ENCODE peak calls at places on chromosomes 3 and 15, in five cellular contexts. A is AG04450, W is NCI-H1417, O is ELF-1, M is B cell. L is an unnamed sample.
A peak's percentile ranks its signal among the peaks of the same experiment; 100 is the strongest.

GRCh38 chr3:112640333-112640863 is 545 bp downstream of the CCDC80 start:
- DNase-seq in A (peak; percentile 68), O (peak; percentile 59), M (no peak), W (no peak), L (no peak)

GRCh38 chr3:14170569-14171159 is 7.7 kb downstream of the XPC start:
- DNase-seq in W (no peak), A (peak; percentile 29), M (no peak), O (no peak), L (no peak)

GRCh38 chr15:74132681-74133070 is 2.3 kb downstream of the ISLR2 start:
- DNase-seq in A (no peak), O (peak; percentile 37), M (no peak), W (no peak), L (no peak)

GRCh38 chr3:9386060-9386459 is 11.4 kb upstream of the SETD5 start:
- DNase-seq in A (no peak), M (no peak), O (no peak), W (no peak), L (no peak)

GRCh38 chr15:31786360-31786759 is 244.0 kb upstream of the CHRNA7 start:
- DNase-seq in W (no peak), A (no peak), M (no peak), O (no peak), L (peak; percentile 0)

GRCh38 chr3:192816274-192816853 is 89.0 kb upstream of the FGF12 start:
- DNase-seq in A (no peak), W (peak; percentile 81), O (peak; percentile 31), M (no peak), L (no peak)

GRCh38 chr3:23959147-23959900 is 14.2 kb downstream of the NR1D2 start:
- DNase-seq in M (no peak), W (no peak), O (no peak), A (peak; percentile 72), L (no peak)

GRCh38 chr15:77769700-77770099 is 137.0 kb upstream of the LINGO1 start:
- DNase-seq in W (no peak), A (no peak), M (no peak), O (no peak), L (no peak)

GRCh38 chr3:9916346-9916733 is 558 bp upstream of the IL17RC start:
- DNase-seq in A (no peak), W (peak; percentile 27), O (peak; percentile 20), M (no peak), L (no peak)

GRCh38 chr3:100615684-100616083 is 6.3 kb downstream of the ADGRG7 start:
- DNase-seq in M (no peak), W (no peak), A (no peak), O (no peak), L (no peak)

GRCh38 chr3:151432624-151433372 is 28.1 kb downstream of the IGSF10 start:
- DNase-seq in W (no peak), A (no peak), M (no peak), O (no peak), L (peak; percentile 19)

GRCh38 chr15:65369651-65370050 is 8.2 kb downstream of the IGDCC3 start:
- DNase-seq in M (no peak), O (no peak), W (no peak), A (no peak), L (no peak)

GRCh38 chr3:30779686-30780287 is 114.7 kb downstream of the GADL1 start:
- DNase-seq in M (no peak), O (peak; percentile 24), W (peak; percentile 8), A (no peak), L (peak; percentile 50)

GRCh38 chr3:38829404-38829803 is 13.4 kb upstream of the SCN10A start:
- DNase-seq in M (no peak), O (peak; percentile 23), W (no peak), A (peak; percentile 66), L (no peak)

GRCh38 chr3:129892486-129892856 is 1.0 kb downstream of the TMCC1 start:
- DNase-seq in A (no peak), M (peak; percentile 39), W (peak; percentile 75), O (no peak), L (no peak)

GRCh38 chr15:73650387-73651126 is 17.4 kb upstream of the NPTN start:
- DNase-seq in W (no peak), M (no peak), A (no peak), O (no peak), L (no peak)

GRCh38 chr15:82313446-82313845 is 35.8 kb downstream of the GOLGA6L10 start:
- DNase-seq in O (no peak), M (no peak), W (no peak), A (no peak), L (no peak)

GRCh38 chr3:10518506-10519150 is 13.2 kb upstream of the ATP2B2 start:
- DNase-seq in W (no peak), M (no peak), A (peak; percentile 3), O (no peak), L (peak; percentile 29)

GRCh38 chr15:99568548-99569352 is 3.0 kb downstream of the MEF2A start:
- DNase-seq in M (no peak), O (no peak), A (no peak), W (no peak), L (peak; percentile 25)

GRCh38 chr15:29770796-29771195 is 51.5 kb downstream of the TJP1 start:
- DNase-seq in A (no peak), O (no peak), M (no peak), W (no peak), L (no peak)

GRCh38 chr15:74233373-74233772 is 2.8 kb upstream of the CCDC33 start:
- DNase-seq in A (no peak), O (no peak), W (no peak), M (no peak), L (no peak)

GRCh38 chr15:70200003-70200410 is 102.3 kb upstream of the TLE3 start:
- DNase-seq in O (no peak), M (no peak), W (no peak), A (no peak), L (no peak)